ENCODE peak calls at places on chromosomes 13 and 19, in ten cellular contexts. O is substantia nigra; Y is stimulated activated CD4-positive, alpha-beta T cell treated with anti-CD3 and anti-CD28 coated beads, Interleukin-12 subunit alpha, Interleukin-12 subunit beta, amount 100 ng/mL, for 4 hours; P is kidney epithelial cell; R is Ammon's horn; T is CD4-positive, alpha-beta T cell; L is fibroblast of lung; Z is T-helper 2 cell; H is GM23248; K is A172. Q is an unnamed sample.

GRCh38 chr13:86201477-86201876 is 402.3 kb upstream of the SLITRK6 start:
- DNase-seq in L (no peak), R (no peak), Y (no peak), Z (peak), T (no peak), P (no peak), H (no peak), O (no peak), K (no peak), Q (no peak)

GRCh38 chr13:102951808-102952207 is 106.0 kb downstream of the ERCC5 start:
- DNase-seq in Y (no peak), Z (no peak), R (no peak), T (no peak), O (no peak), L (no peak), H (no peak), K (no peak), P (no peak), Q (no peak)

GRCh38 chr13:26475176-26476110 is 82.0 kb upstream of the WASF3 start:
- DNase-seq in Y (no peak), Z (no peak), L (no peak), P (no peak), K (no peak), O (no peak), H (no peak), R (no peak), T (no peak), Q (no peak)

GRCh38 chr13:46339035-46339666 is 47.9 kb downstream of the RUBCNL start:
- DNase-seq in O (no peak), H (peak), Z (no peak), K (peak), P (peak), L (peak), T (no peak), Y (no peak), R (peak), Q (peak)

GRCh38 chr13:42577538-42577937 is 3.6 kb downstream of the TNFSF11 start:
- DNase-seq in L (no peak), Z (peak), K (no peak), Y (no peak), T (no peak), O (no peak), P (no peak), H (no peak), R (no peak), Q (no peak)

GRCh38 chr19:42196011-42197001 is 21.2 kb downstream of the DEDD2 start:
- DNase-seq in O (no peak), Y (no peak), Z (no peak), R (no peak), K (no peak), P (no peak), H (no peak), L (no peak), T (no peak), Q (no peak)

GRCh38 chr19:7522923-7523667 is 671 bp downstream of the MCOLN1 start:
- DNase-seq in P (no peak), H (peak), Z (no peak), K (peak), Y (no peak), T (no peak), L (no peak), O (no peak), R (no peak), Q (no peak)

GRCh38 chr19:48553676-48554384 is 1.9 kb downstream of the SULT2B1 start:
- DNase-seq in Y (no peak), K (peak), T (no peak), P (no peak), H (peak), L (peak), R (no peak), O (no peak), Z (no peak), Q (peak)

GRCh38 chr19:31214086-31214485 is 135.2 kb downstream of the TSHZ3 start:
- DNase-seq in H (peak), O (no peak), R (no peak), K (peak), Y (peak), T (peak), L (peak), Z (peak), P (peak), Q (peak)

Q was measured in IMR-90.